ENCODE peak calls at places on chromosomes 16 and 17, in ten cellular contexts. L, J, F, B, Z, I, O, G, H and R are unnamed samples.

GRCh38 chr17:82019905-82020873 is 2.5 kb downstream of the CENPX start:
- DNase-seq in L (no peak), J (peak; percentile 79), F (peak; percentile 51), B (peak; percentile 56), Z (peak; percentile 53), I (no peak), O (no peak), G (peak; percentile 97), H (peak; percentile 86), R (peak; percentile 26)

GRCh38 chr17:63429766-63430165 is 16.3 kb downstream of the CYB561 start:
- DNase-seq in L (peak; percentile 41), J (peak; percentile 3), F (no peak), B (no peak), Z (no peak), I (no peak), O (no peak), G (no peak), H (no peak), R (no peak)

GRCh38 chr16:84829168-84829965 is 9.6 kb downstream of the CRISPLD2 start:
- DNase-seq in L (peak; percentile 95), J (no peak), F (no peak), B (no peak), Z (no peak), I (no peak), O (no peak), G (no peak), H (no peak), R (peak; percentile 93)

GRCh38 chr17:17816240-17816814 is 20.5 kb downstream of the SREBF1 start:
- DNase-seq in L (no peak), J (peak; percentile 32), F (no peak), B (no peak), Z (no peak), I (no peak), O (no peak), G (no peak), H (no peak), R (no peak)

GRCh38 chr16:50213939-50214519 is 52.3 kb upstream of the ADCY7 start:
- DNase-seq in L (no peak), J (no peak), F (no peak), B (no peak), Z (no peak), I (no peak), O (no peak), G (no peak), H (peak; percentile 55), R (no peak)

GRCh38 chr17:40355123-40355803 is 9.3 kb downstream of the GJD3 start:
- DNase-seq in L (peak; percentile 91), J (peak; percentile 88), F (peak; percentile 79), B (peak; percentile 81), Z (peak; percentile 81), I (peak; percentile 63), O (no peak), G (peak; percentile 100), H (peak; percentile 69), R (peak; percentile 56)

GRCh38 chr16:72042157-72042660 is 12.1 kb upstream of the HP start:
- DNase-seq in L (no peak), J (no peak), F (no peak), B (peak; percentile 39), Z (no peak), I (peak; percentile 76), O (no peak), G (no peak), H (no peak), R (no peak)

GRCh38 chr17:62778990-62779681 is 29.0 kb downstream of the MARCHF10 start:
- DNase-seq in L (no peak), J (peak; percentile 37), F (no peak), B (no peak), Z (no peak), I (peak; percentile 61), O (no peak), G (peak; percentile 66), H (no peak), R (peak; percentile 93)

GRCh38 chr17:71057938-71058337 is 888.6 kb downstream of the KCNJ2 start:
- DNase-seq in L (no peak), J (no peak), F (no peak), B (no peak), Z (no peak), I (no peak), O (no peak), G (no peak), H (no peak), R (no peak)

GRCh38 chr17:71068351-71068750 is 899.0 kb downstream of the KCNJ2 start:
- DNase-seq in L (no peak), J (no peak), F (no peak), B (no peak), Z (no peak), I (no peak), O (no peak), G (no peak), H (no peak), R (peak; percentile 53)

GRCh38 chr17:71063127-71063526 is 893.8 kb downstream of the KCNJ2 start:
- DNase-seq in L (no peak), J (no peak), F (no peak), B (no peak), Z (no peak), I (no peak), O (no peak), G (no peak), H (no peak), R (no peak)

DNA sequence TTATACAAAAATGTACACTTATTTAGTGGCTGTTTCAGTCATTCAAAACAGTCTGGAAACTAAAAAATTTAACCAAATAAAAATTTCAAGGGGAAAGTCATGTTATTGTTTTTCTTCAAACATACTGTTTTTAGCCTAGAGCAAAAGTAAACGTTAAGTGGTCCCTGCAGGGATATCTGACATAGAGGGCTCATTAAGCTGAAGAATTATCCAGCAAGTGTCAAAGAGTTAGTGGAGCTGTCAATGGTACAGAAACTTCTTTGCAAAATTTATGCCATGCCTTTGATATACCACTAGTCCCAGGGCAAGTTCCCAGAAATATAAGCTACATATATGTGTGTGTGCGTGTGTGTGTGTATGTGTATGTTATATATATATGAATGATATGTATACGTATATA is 894.2 kb downstream of the KCNJ2 start:
- DNase-seq in L (no peak), J (no peak), F (no peak), B (no peak), Z (no peak), I (no peak), O (no peak), G (no peak), H (no peak), R (no peak)
- H3K9me3 ChIP-seq in L (no peaks in the 10 kb centered on the region), J (no peaks in the 10 kb centered on the region), F (no peaks in the 10 kb centered on the region), B (no peaks in the 10 kb centered on the region), Z (no peaks in the 10 kb centered on the region), I (no peaks in the 10 kb centered on the region), O (no peaks in the 10 kb centered on the region), G (peaks cover 6% of the 10 kb centered on the region), H (no peaks in the 10 kb centered on the region), R (no peaks in the 10 kb centered on the region)

GRCh38 chr17:67833134-67833533 is 7.8 kb downstream of the BPTF start:
- DNase-seq in L (no peak), J (no peak), F (no peak), B (no peak), Z (no peak), I (no peak), O (no peak), G (no peak), H (no peak), R (no peak)

GRCh38 chr17:67831268-67831667 is 6.0 kb downstream of the BPTF start:
- DNase-seq in L (no peak), J (no peak), F (no peak), B (no peak), Z (no peak), I (no peak), O (peak; percentile 72), G (no peak), H (no peak), R (no peak)

GRCh38 chr17:67836205-67836987 is 11.1 kb downstream of the BPTF start:
- DNase-seq in L (no peak), J (no peak), F (no peak), B (no peak), Z (no peak), I (no peak), O (no peak), G (no peak), H (no peak), R (peak; percentile 72)

GRCh38 chr17:67834634-67835033 is 9.3 kb downstream of the BPTF start:
- DNase-seq in L (no peak), J (no peak), F (no peak), B (no peak), Z (no peak), I (no peak), O (no peak), G (no peak), H (no peak), R (no peak)

GRCh38 chr17:67833946-67834631 is 8.8 kb downstream of the BPTF start:
- DNase-seq in L (no peak), J (no peak), F (no peak), B (no peak), Z (no peak), I (no peak), O (no peak), G (peak; percentile 86), H (no peak), R (no peak)
- TF ChIP-seq CTCF in L (no peak), J (no peak), F (no peak), B (no peak), Z (no peak), I (no peak), O (no peak), G (peak; percentile 75), H (no peak), R (no peak)

GRCh38 chr17:72797142-72797541 is 295.3 kb downstream of the SLC39A11 start:
- DNase-seq in L (no peak), J (no peak), F (no peak), B (no peak), Z (no peak), I (no peak), O (no peak), G (no peak), H (no peak), R (no peak)

GRCh38 chr17:72792771-72793170 is 299.7 kb downstream of the SLC39A11 start:
- DNase-seq in L (no peak), J (no peak), F (no peak), B (no peak), Z (no peak), I (no peak), O (no peak), G (no peak), H (no peak), R (no peak)

GRCh38 chr17:72790194-72790593 is 302.3 kb downstream of the SLC39A11 start:
- DNase-seq in L (no peak), J (no peak), F (no peak), B (no peak), Z (no peak), I (no peak), O (no peak), G (no peak), H (no peak), R (no peak)

GRCh38 chr17:72795941-72796340 is 296.5 kb downstream of the SLC39A11 start:
- DNase-seq in L (no peak), J (no peak), F (no peak), B (no peak), Z (no peak), I (no peak), O (no peak), G (no peak), H (no peak), R (no peak)

DNA sequence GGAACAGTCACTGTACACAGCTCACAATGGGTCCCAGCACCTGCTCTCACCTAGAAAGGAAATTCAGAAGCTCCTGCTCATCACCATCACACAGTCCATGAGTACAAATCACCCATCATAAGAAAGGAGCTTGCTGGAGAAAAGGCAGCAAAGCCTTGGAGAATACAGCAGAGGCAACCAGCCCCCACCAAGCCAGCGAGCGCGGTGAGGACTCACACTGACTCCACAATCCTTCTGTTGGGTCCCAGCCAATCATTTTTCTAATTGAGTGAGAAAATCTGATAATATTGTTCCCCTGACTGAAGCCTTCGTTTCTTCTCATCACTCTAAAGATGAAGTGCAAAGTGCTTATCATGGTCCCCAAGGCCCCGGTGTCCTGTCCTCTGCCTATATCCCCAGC is 298.3 kb downstream of the SLC39A11 start:
- DNase-seq in L (no peak), J (no peak), F (no peak), B (no peak), Z (no peak), I (no peak), O (no peak), G (no peak), H (no peak), R (no peak)
- H3K9me3 ChIP-seq in L (no peaks in the 10 kb centered on the region), J (peaks cover 5% of the 10 kb centered on the region), F (peaks cover 48% of the 10 kb centered on the region), B (no peaks in the 10 kb centered on the region), Z (peaks cover 30% of the 10 kb centered on the region), I (peaks cover 16% of the 10 kb centered on the region), O (peaks cover 14% of the 10 kb centered on the region), G (peaks cover 45% of the 10 kb centered on the region), H (peaks cover 25% of the 10 kb centered on the region), R (no peaks in the 10 kb centered on the region)

GRCh38 chr16:86816930-86817625 is 238.7 kb downstream of the FOXL1 start:
- DNase-seq in L (no peak), J (no peak), F (no peak), B (no peak), Z (no peak), I (no peak), O (no peak), G (no peak), H (no peak), R (no peak)

GRCh38 chr16:86823125-86823524 is 244.8 kb downstream of the FOXL1 start:
- DNase-seq in L (no peak), J (no peak), F (no peak), B (no peak), Z (no peak), I (no peak), O (no peak), G (no peak), H (no peak), R (no peak)

GRCh38 chr16:86821933-86822332 is 243.6 kb downstream of the FOXL1 start:
- DNase-seq in L (no peak), J (no peak), F (no peak), B (no peak), Z (no peak), I (no peak), O (no peak), G (no peak), H (no peak), R (no peak)

GRCh38 chr16:86818701-86819522 is 240.6 kb downstream of the FOXL1 start:
- DNase-seq in L (no peak), J (no peak), F (no peak), B (no peak), Z (no peak), I (no peak), O (no peak), G (peak; percentile 67), H (no peak), R (no peak)

GRCh38 chr16:86819523-86819887 is 241.2 kb downstream of the FOXL1 start:
- DNase-seq in L (no peak), J (no peak), F (no peak), B (no peak), Z (no peak), I (no peak), O (no peak), G (no peak), H (no peak), R (peak; percentile 12)
- TF ChIP-seq CTCF in L (no peak), J (no peak), F (peak; percentile 36), B (no peak), Z (peak; percentile 6), I (no peak), O (no peak), G (peak; percentile 67), H (no peak), R (peak; percentile 21)